ENCODE peak calls at places on chromosomes 3 and 15, in four cellular contexts. D, Z, L and T are unnamed samples.

GRCh38 chr15:66195621-66196230 is 57.8 kb downstream of the MEGF11 start:
- DNase-seq in D (no peak), Z (no peak), L (no peak), T (no peak)

GRCh38 chr3:9957214-9957613 is 5.0 kb upstream of the PRRT3 start:
- DNase-seq in D (no peak), Z (no peak), L (no peak), T (no peak)

GRCh38 chr3:16357698-16358097 is 92.7 kb downstream of the OXNAD1 start:
- DNase-seq in D (no peak), Z (no peak), L (no peak), T (no peak)

GRCh38 chr3:195086885-195087284 is 184.1 kb downstream of the XXYLT1 start:
- DNase-seq in D (no peak), Z (no peak), L (no peak), T (no peak)

GRCh38 chr15:37397266-37398022 is 297.1 kb upstream of the MEIS2 start:
- DNase-seq in D (no peak), Z (no peak), L (no peak), T (no peak)

GRCh38 chr15:43285609-43286037 is 18.9 kb upstream of the TGM5 start:
- DNase-seq in D (peak), Z (peak), L (peak), T (peak)

GRCh38 chr15:45268135-45268534 is 16.1 kb downstream of the SLC28A2 start:
- DNase-seq in D (peak), Z (peak), L (no peak), T (no peak)

GRCh38 chr3:73999501-73999900 is 374.8 kb upstream of the PDZRN3 start:
- DNase-seq in D (no peak), Z (no peak), L (no peak), T (no peak)

GRCh38 chr15:38093931-38094330 is 158.7 kb upstream of the SPRED1 start:
- DNase-seq in D (no peak), Z (no peak), L (no peak), T (no peak)

GRCh38 chr3:130839815-130840214 is 54.1 kb upstream of the ATP2C1 start:
- DNase-seq in D (no peak), Z (no peak), L (no peak), T (no peak)

GRCh38 chr3:58005662-58006061 is 2.6 kb upstream of the FLNB start:
- DNase-seq in D (peak), Z (no peak), L (no peak), T (no peak)

GRCh38 chr15:68107142-68107541 is 53.0 kb downstream of the PIAS1 start:
- DNase-seq in D (no peak), Z (no peak), L (no peak), T (no peak)

GRCh38 chr15:99421172-99421656 is 144.6 kb upstream of the MEF2A start:
- DNase-seq in D (peak), Z (no peak), L (no peak), T (no peak)

GRCh38 chr3:156495816-156496215 is 59.1 kb downstream of the SSR3 start:
- DNase-seq in D (no peak), Z (no peak), L (no peak), T (no peak)

GRCh38 chr3:115784739-115785571 is 161.6 kb downstream of the GAP43 start:
- DNase-seq in D (no peak), Z (no peak), L (no peak), T (no peak)

GRCh38 chr3:33810545-33810944 is 12.1 kb downstream of the PDCD6IP start:
- DNase-seq in D (peak), Z (no peak), L (no peak), T (no peak)

GRCh38 chr3:188434594-188434993 is 280.6 kb downstream of the LPP start:
- DNase-seq in D (no peak), Z (no peak), L (no peak), T (no peak)

GRCh38 chr15:68295430-68295829 is 17.9 kb downstream of the FEM1B start:
- DNase-seq in D (no peak), Z (no peak), L (no peak), T (no peak)

GRCh38 chr3:160454995-160455394 is 5.4 kb upstream of the TRIM59 start:
- DNase-seq in D (no peak), Z (no peak), L (no peak), T (no peak)

GRCh38 chr3:98567646-98568280 is 25.6 kb downstream of the CPOX start:
- DNase-seq in D (no peak), Z (no peak), L (no peak), T (no peak)
- TF ChIP-seq TCF7L2 in D (no peak), Z (no peak), L (no peak), T (no peak)

DNA sequence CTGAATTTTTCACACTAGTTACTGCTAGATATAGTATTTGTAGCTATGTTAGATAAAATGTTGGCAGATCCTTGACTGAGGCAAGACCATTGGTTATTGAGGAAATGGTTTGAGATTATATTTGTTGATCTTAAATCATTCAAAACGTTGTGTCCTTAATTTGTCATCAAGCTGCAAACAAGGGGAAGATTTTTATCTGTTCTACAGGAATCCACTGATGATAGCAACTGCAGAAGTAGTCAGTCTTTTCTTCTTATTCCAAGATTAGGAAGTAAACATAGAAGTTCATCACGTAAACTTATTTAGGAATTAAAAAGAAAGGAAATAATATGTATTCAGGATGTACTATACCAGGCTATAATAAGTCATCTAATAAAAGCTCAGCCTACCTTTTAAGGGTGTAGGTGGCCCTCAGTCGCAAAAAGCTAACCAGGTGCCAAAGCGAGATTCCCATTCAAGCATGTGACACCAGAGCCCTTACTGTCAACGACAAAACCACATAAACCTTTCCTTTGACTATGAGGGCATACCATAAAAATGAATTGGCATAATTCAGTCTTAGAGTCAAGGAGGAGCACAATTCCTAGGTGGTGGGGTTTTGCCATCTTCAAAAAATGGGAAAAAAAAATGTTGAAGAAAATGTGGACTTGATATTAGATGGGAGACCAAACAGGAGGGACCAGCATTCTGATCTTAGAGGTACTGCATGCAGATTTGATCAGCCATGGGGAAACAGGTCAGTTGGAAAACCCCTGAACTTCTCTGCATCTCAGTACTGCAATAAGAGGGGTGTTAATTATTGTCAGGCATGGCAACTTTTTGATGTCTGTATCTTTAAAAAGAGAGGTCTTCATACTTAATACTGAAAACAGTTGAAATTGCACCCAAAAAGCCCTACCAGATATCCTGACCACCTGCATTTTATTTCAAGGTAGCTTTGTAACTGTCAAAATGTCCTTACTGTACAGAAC is 212.5 kb upstream of the UBE2E1 start:
- DNase-seq in D (no peak), Z (no peak), L (no peak), T (no peak)
- TF ChIP-seq TCF7L2 in D (no peak), Z (no peak), L (no peak), T (no peak)

DNA sequence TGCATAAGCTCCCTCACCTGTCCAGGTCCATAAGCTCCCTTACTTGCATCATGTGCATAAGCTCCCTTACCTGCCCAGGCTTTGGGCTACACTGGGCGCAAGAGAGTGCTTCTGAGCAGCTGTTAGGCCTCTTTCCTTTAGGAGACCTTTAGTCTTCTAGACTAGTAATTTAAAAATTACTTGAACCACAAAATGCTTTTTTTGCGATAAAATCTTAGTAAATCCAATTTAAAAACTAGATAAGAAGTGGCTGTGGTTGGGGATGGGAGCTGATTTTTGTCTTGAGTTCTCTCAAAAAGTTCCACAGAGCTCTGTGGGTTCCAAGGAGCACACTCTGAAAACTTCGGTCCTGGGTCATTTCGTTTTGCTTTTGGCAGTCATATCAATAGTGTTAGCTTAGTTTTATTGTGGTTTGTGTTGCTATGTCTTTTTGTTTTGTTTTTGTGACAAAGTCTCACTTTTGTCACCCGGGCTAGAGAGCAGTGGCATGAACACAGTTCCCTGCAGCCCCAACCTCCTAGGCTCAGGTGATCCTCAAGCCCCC is 6.7 kb downstream of the CEMIP start:
- DNase-seq in D (no peak), Z (no peak), L (no peak), T (no peak)
- TF ChIP-seq TCF7L2 in D (no peak), Z (no peak), L (no peak), T (no peak)

GRCh38 chr3:37608061-37608702 is 253.5 kb upstream of the CTDSPL start:
- DNase-seq in D (peak), Z (no peak), L (no peak), T (peak)

GRCh38 chr3:37605754-37606153 is 255.9 kb upstream of the CTDSPL start:
- DNase-seq in D (no peak), Z (no peak), L (no peak), T (no peak)

GRCh38 chr3:37604336-37604833 is 257.3 kb upstream of the CTDSPL start:
- DNase-seq in D (no peak), Z (no peak), L (no peak), T (no peak)

GRCh38 chr3:37607604-37608003 is 254.1 kb upstream of the CTDSPL start:
- DNase-seq in D (no peak), Z (no peak), L (no peak), T (no peak)

GRCh38 chr3:37606472-37606871 is 255.2 kb upstream of the CTDSPL start:
- DNase-seq in D (no peak), Z (no peak), L (no peak), T (no peak)
- TF ChIP-seq TCF7L2 in D (no peak), Z (no peak), L (no peak), T (no peak)

GRCh38 chr3:98596902-98597500 is 3.6 kb upstream of the CPOX start:
- DNase-seq in D (peak), Z (no peak), L (peak), T (no peak)

GRCh38 chr3:98596087-98596486 is 2.7 kb upstream of the CPOX start:
- DNase-seq in D (no peak), Z (no peak), L (no peak), T (no peak)

GRCh38 chr3:98594630-98594961 is 1.2 kb upstream of the CPOX start:
- DNase-seq in D (no peak), Z (no peak), L (no peak), T (no peak)

GRCh38 chr3:98592345-98592935 is 971 bp downstream of the CPOX start:
- DNase-seq in D (no peak), Z (no peak), L (no peak), T (no peak)

DNA sequence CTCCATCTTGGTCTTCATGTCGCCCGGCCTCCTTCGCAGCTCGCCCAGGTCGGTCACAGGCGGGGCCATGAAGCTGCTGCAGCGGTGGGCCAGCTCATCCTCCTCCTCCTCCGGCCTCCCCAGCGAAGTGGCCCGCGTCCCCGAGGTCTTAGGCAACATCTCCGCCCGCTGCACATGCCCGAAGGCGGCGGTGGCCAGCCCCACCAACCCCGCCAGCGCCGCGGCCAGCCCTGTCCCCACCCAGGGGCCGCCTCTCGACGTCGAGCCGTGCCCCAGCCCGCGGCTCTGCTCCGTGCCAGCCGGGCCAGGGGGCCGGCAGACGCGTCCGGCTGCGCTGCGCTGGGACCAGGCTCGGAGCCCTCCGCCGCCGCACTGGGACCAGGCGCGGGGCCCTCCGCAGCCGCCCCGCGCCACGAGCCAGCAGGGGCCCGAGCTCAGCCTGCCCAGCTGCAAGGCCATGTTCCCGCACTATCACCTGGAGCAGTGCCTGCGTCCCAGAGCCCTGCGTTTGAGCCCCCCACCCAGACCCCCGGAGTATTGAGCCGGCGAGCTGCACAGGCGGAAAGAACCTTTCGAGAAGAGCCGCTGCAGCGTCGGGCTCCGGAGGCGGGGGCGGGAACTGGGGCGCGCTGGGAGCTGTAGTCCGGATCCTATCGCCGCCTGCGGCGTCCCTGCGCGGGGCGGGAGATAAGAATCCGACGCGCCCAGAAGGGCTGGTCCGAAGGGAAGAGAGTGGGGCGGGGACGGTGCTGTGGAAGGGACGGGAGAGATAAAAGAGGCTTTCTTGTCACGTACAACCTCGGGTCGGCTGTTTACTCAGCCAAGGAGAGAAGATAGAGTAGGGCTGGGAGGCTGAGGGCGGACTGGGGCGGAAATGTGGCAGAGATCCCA is at the start of gene CPOX:
- DNase-seq in D (peak), Z (peak), L (peak), T (peak)
- TF ChIP-seq TCF7L2 in D (no peak), Z (no peak), L (peak), T (peak)

DNA sequence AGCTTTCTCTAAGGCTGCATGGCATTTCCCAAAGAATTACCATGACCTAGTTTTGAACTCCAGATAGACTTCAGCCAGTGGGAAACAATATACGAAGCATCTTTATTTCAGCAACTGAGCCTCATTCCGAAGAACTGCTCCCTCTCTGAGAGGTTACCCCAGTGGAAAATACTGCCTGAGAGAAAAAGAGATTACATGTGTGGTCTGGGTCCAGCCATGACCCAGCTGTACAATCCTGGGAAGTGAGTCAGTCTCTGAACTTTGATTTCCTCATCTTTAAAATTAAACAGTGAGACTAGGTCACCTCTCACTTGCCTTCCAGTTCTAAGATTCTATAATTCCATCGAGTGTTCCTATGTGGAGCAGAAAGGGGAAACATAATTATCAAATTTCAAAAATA is 42.4 kb downstream of the TNIK start:
- DNase-seq in D (peak), Z (no peak), L (no peak), T (no peak)
- TF ChIP-seq TCF7L2 in D (no peak), Z (no peak), L (no peak), T (no peak)

DNA sequence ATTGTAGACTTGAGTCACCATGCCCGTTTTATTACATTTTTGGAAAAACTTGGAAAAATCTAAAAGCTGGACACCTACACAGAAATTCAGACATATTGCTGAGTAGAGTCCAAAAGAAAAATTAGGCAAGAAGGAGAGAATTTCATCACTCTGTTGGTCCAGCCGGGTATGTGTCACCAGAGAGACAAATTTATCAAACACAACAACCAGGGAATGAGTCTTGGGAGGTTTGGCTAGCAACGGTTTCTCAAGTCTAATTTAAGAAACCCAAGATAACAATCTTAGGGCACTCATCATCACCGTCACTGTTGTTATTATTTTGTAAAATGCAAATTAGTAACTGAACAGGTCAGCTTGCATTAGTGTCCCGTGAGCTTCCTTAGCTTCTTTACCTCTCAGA is 197.5 kb upstream of the C2CD4B start:
- DNase-seq in D (no peak), Z (no peak), L (no peak), T (no peak)
- TF ChIP-seq TCF7L2 in D (no peak), Z (no peak), L (no peak), T (no peak)

DNA sequence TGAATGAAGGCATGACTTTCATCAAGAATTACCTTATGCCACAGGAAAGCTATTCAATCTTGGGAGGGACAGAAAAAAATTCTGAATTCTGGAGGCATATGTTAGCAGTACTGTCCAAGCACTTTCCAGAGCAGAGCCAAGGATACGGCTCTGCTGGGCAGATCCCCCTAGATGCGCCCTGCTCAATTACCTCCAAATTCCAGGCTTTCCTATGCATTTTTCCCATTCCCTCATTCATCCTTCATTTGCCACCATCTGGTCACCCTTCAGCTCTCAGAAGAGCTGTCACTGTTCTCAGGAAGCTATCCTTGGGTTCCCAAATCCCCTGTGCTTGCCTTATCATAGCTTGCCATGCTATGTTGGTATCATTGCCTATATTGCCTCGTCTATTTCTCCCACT is 45.2 kb downstream of the RYK start:
- DNase-seq in D (no peak), Z (no peak), L (no peak), T (no peak)
- TF ChIP-seq TCF7L2 in D (no peak), Z (no peak), L (no peak), T (no peak)